ENCODE peak calls at places on chromosome 21, in four cellular contexts. C, F, T and L are unnamed samples.

GRCh38 chr21:41631564-41632461 is 123.9 kb upstream of the TMPRSS2 start:
- DNase-seq in C (no peak), F (no peak), T (no peak), L (no peak)

GRCh38 chr21:25916226-25916625 is 181.5 kb downstream of the GABPA start:
- DNase-seq in C (no peak), F (no peak), T (no peak), L (no peak)

GRCh38 chr21:45612096-45613019 is 31.2 kb upstream of the PCBP3 start:
- DNase-seq in C (no peak), F (peak; percentile 90), T (no peak), L (no peak)

GRCh38 chr21:28952686-28953085 is 40.0 kb downstream of the LTN1 start:
- DNase-seq in C (no peak), F (peak; percentile 24), T (no peak), L (no peak)

GRCh38 chr21:18443686-18444085 is 40.1 kb upstream of the TMPRSS15 start:
- DNase-seq in C (no peak), F (no peak), T (no peak), L (no peak)

GRCh38 chr21:46142581-46143473 is 12.6 kb downstream of the FTCD start:
- DNase-seq in C (no peak), F (no peak), T (peak; percentile 14), L (no peak)

GRCh38 chr21:38797470-38797869 is 8.3 kb upstream of the ETS2 start:
- DNase-seq in C (no peak), F (no peak), T (peak; percentile 80), L (no peak)

GRCh38 chr21:31276663-31277062 is 67.4 kb downstream of the TIAM1 start:
- DNase-seq in C (no peak), F (no peak), T (no peak), L (no peak)

GRCh38 chr21:37436180-37436579 is 69.6 kb downstream of the DYRK1A start:
- DNase-seq in C (no peak), F (no peak), T (no peak), L (no peak)

GRCh38 chr21:33302055-33302454 is 22.7 kb upstream of the IFNAR1 start:
- DNase-seq in C (no peak), F (no peak), T (no peak), L (no peak)

GRCh38 chr21:43681650-43682049 is 22.3 kb downstream of the RRP1B start:
- DNase-seq in C (no peak), F (no peak), T (no peak), L (no peak)

GRCh38 chr21:38126677-38127271 is 130.0 kb upstream of the KCNJ15 start:
- DNase-seq in C (peak; percentile 41), F (peak; percentile 33), T (peak; percentile 57), L (no peak)

GRCh38 chr21:36661511-36662309 is 37.2 kb upstream of the SIM2 start:
- DNase-seq in C (no peak), F (peak; percentile 48), T (peak; percentile 49), L (no peak)

GRCh38 chr21:40386301-40386911 is 460.6 kb downstream of the DSCAM start:
- DNase-seq in C (peak; percentile 26), F (no peak), T (peak; percentile 61), L (no peak)

GRCh38 chr21:35565204-35565611 is 495.1 kb downstream of the SETD4 start:
- DNase-seq in C (no peak), F (peak; percentile 95), T (peak; percentile 27), L (peak; percentile 22)